ENCODE peak calls at places on chromosomes 5 and 9, in five cellular contexts. E, I, Q, X and A are unnamed samples.

GRCh38 chr5:58582004-58582403 is 871 bp upstream of the RAB3C start:
- DNase-seq in E (peak), I (no peak), Q (no peak), X (peak), A (no peak)

GRCh38 chr9:122350577-122351355 is 20.1 kb upstream of the PTGS1 start:
- DNase-seq in E (peak), I (no peak), Q (peak), X (peak), A (peak)

GRCh38 chr5:106376522-106376921 is 1294.2 kb downstream of the EFNA5 start:
- DNase-seq in E (no peak), I (no peak), Q (no peak), X (no peak), A (no peak)

GRCh38 chr9:37676411-37676830 is 25.7 kb downstream of the FRMPD1 start:
- DNase-seq in E (no peak), I (no peak), Q (no peak), X (peak), A (no peak)

GRCh38 chr9:94014066-94014654 is 59.0 kb upstream of the BARX1 start:
- DNase-seq in E (peak), I (no peak), Q (peak), X (peak), A (peak)

GRCh38 chr5:132251220-132251725 is 6.2 kb upstream of the PDLIM4 start:
- DNase-seq in E (no peak), I (no peak), Q (no peak), X (no peak), A (no peak)

GRCh38 chr5:98458726-98459125 is 314.7 kb upstream of the RGMB start:
- DNase-seq in E (no peak), I (no peak), Q (no peak), X (no peak), A (no peak)

GRCh38 chr9:96164268-96164683 is 137.7 kb downstream of the HSD17B3 start:
- DNase-seq in E (no peak), I (no peak), Q (no peak), X (no peak), A (no peak)

GRCh38 chr9:136292026-136292538 is 11.8 kb downstream of the CCDC187 start:
- DNase-seq in E (no peak), I (no peak), Q (no peak), X (no peak), A (no peak)

GRCh38 chr9:35681341-35682002 is 7.7 kb downstream of the CA9 start:
- DNase-seq in E (no peak), I (no peak), Q (no peak), X (no peak), A (no peak)

GRCh38 chr9:20903214-20903613 is 128.2 kb downstream of the HACD4 start:
- DNase-seq in E (no peak), I (no peak), Q (no peak), X (no peak), A (peak)

GRCh38 chr5:129906177-129906887 is 2.1 kb downstream of the CHSY3 start:
- DNase-seq in E (peak), I (no peak), Q (no peak), X (no peak), A (peak)

DNA sequence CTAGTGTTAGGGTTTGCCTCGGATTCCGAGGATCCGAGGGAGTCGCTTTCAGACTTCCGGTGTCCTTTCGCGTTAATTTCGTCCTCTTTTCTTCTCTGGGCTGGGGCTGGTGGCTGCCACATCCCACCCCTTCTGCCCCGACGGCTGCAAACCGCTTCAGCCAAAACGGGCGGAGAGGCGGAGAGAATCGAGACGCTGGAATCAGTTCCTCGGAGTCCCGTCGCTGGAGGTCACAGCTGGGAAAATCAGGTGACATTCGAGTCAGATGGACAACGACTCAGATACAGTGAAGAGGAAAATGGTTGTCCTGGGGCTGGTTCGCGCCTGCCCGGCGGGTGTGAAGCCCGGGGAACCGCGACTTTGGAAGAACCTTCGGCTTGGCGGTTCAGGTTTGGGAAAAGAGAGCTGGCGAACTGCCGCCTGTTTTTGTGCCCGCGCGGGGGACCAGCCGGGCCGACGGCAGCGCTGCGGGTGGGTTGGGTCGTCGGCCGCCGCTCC is 8.9 kb upstream of the NKX2-5 start:
- DNase-seq in E (no peak), I (no peak), Q (no peak), X (no peak), A (no peak)
- TF ChIP-seq EZH2 in E (peak), I (no peak), Q (no peak), X (peak), A (no peak)

GRCh38 chr9:124020520-124021384 is 9.2 kb downstream of the LHX2 start:
- DNase-seq in E (no peak), I (no peak), Q (no peak), X (no peak), A (no peak)

GRCh38 chr9:124021385-124021769 is 9.8 kb downstream of the LHX2 start:
- DNase-seq in E (no peak), I (no peak), Q (no peak), X (no peak), A (no peak)

GRCh38 chr9:124017929-124018730 is 6.6 kb downstream of the LHX2 start:
- DNase-seq in E (no peak), I (no peak), Q (no peak), X (no peak), A (no peak)

GRCh38 chr9:124018731-124019697 is 7.4 kb downstream of the LHX2 start:
- DNase-seq in E (no peak), I (no peak), Q (no peak), X (no peak), A (no peak)

GRCh38 chr9:124019771-124020519 is 8.4 kb downstream of the LHX2 start:
- DNase-seq in E (no peak), I (no peak), Q (no peak), X (no peak), A (no peak)
- TF ChIP-seq EZH2 in E (no peak), I (no peak), Q (no peak), X (no peak), A (no peak)

GRCh38 chr9:126475933-126476555 is 137.7 kb upstream of the LMX1B start:
- DNase-seq in E (no peak), I (no peak), Q (no peak), X (no peak), A (no peak)

GRCh38 chr9:126472931-126473330 is 140.8 kb upstream of the LMX1B start:
- DNase-seq in E (no peak), I (no peak), Q (no peak), X (no peak), A (no peak)

GRCh38 chr9:126472446-126472845 is 141.3 kb upstream of the LMX1B start:
- DNase-seq in E (no peak), I (no peak), Q (no peak), X (no peak), A (no peak)

GRCh38 chr9:126474201-126474765 is 139.4 kb upstream of the LMX1B start:
- DNase-seq in E (no peak), I (no peak), Q (no peak), X (no peak), A (no peak)

DNA sequence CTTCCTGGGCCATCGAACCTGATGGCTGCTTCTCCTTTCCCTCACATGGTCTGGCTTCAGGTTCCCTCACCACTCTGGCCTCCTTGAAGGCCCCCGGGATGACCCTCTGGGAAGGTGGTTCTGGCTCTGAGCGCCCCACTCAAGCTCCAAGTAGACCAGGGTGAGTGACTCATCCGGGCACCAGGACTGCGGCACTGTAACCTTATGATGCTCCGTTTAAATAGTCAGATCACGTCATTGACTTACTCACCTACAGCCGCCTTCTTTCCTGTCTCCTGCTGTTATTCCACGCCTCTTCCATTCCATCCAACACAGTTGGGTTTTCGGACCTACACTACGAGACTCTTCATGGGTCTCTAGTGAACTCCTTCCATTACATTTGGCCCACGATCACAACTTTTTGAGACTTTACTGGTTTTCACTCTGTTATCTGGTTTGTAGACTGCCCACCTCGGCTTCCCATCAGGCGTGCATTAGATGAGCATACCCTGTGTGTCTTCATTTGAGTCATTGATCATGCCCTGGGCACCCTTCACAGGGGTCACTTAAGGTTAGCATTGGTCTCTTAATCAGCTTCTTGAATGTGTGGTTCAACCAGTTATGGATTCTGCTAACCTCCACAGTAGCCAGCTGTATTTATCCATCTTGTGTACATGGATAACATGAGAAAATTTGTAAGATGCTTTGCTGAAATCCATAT is 138.8 kb upstream of the LMX1B start:
- DNase-seq in E (no peak), I (peak), Q (no peak), X (no peak), A (no peak)
- TF ChIP-seq EZH2 in E (no peak), I (no peak), Q (no peak), X (no peak), A (no peak)

DNA sequence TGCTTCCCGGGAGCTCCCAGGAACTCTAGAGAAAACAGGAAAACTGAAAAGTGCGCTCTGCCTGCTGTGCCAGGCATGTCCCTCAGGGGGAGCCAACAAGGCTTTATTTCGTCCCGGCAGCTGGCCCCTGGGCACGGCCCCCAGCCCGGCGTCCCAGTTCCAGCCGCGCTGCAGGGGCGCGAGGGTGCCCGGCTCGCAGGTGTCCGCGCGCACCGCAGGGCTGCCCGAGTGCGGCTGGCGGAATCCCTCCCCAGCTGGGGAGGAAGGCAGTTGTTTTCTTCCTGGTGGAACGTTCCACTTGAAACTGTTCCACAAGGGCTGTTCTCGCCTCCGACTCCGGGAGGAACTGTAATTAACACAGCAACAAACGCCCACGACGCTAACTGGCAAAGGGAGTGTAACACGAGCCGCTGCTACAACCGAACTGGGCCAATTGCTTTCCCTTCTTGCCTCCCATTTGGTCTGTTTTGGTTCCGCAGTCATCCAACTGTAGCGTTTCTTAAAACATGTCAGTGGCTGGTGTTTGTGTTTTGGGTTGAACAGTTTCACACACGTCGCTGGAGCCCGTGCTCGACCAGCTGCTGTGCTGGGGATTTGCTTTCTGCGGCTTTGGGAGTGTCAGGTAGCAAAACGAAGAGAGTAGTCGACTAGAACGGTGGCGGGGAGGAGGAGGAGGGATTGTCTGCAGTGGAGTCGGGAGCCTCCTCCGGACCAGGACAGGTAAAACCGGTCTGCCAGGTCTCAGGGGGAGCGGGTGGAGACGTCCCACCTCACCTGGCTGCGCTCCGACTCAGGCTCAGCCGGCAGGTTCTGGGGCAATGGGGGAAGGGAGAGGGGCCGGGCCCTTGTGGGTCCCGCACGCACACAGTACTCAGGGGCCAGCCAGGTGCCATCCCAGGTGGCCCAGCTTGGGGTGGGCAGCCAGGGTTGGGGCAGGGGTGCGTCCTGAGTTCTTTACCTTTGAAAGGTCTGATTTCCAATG is 131.6 kb upstream of the NIPBL start:
- DNase-seq in E (peak), I (peak), Q (peak), X (peak), A (peak)
- TF ChIP-seq EZH2 in E (no peak), I (no peak), Q (no peak), X (no peak), A (no peak)

GRCh38 chr5:123088031-123088805 is 823 bp upstream of the PRDM6 start:
- DNase-seq in E (peak), I (no peak), Q (no peak), X (no peak), A (peak)
- TF ChIP-seq EZH2 in E (no peak), I (no peak), Q (no peak), X (peak), A (peak)

GRCh38 chr5:175766963-175767362 is 104.4 kb upstream of the CPLX2 start:
- DNase-seq in E (no peak), I (no peak), Q (no peak), X (no peak), A (no peak)
- TF ChIP-seq EZH2 in E (no peak), I (no peak), Q (no peak), X (no peak), A (no peak)

DNA sequence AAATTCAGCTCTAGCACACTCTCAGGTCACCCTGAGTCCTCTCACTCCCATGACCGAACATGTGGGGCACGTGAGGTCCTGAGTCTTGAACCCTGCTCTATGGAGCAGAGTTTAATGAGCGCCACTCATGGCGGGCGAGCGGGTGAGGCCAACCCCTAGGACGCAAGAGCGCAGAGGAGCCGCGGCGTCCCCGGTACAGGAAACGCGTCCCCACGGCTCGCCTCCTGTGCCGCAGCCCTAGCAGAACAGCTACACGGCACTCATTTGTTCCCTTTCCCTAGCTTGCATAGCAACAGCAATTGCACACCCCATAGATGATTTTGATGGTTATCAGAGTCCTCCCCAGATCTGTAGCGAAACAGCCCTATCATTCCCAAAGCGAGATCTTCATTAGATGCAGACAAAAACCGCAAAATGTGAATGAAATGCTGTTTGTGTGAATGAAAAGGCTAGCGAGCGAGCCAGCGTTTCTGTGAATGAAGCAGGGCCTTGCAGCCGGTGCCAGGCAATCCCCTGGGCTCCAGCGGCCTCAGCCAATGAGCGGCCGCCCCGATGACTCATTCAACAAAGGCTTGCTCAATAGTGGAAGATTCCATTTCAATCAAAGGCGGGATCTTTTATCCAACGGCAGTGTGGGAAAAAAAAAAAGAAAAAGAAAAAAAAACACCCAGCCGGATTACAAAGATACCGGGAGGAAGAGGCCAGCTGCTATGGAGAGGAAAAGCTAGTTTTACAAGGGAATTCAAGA is 1.5 kb upstream of the SHC3 start:
- DNase-seq in E (peak), I (peak), Q (peak), X (peak), A (peak)
- TF ChIP-seq EZH2 in E (no peak), I (no peak), Q (no peak), X (no peak), A (no peak)